ENCODE peak calls at places on chromosomes 7 and 10, in eight cellular contexts. C, A, D, L, Y, U, B and F are unnamed samples.

GRCh38 chr10:77267703-77268630 is 369.6 kb downstream of the KCNMA1 start:
- DNase-seq in U (no peak), A (no peak), C (no peak), L (no peak), Y (no peak), D (no peak), B (no peak), F (no peak)

GRCh38 chr7:16402084-16402483 is 19.3 kb downstream of the CRPPA start:
- DNase-seq in Y (no peak), D (no peak), B (no peak), L (no peak), A (no peak), U (peak), C (no peak), F (no peak)

GRCh38 chr7:149713731-149714068 is 59.7 kb downstream of the ZNF467 start:
- DNase-seq in C (no peak), L (peak), B (no peak), Y (no peak), U (no peak), A (no peak), D (no peak), F (no peak)

GRCh38 chr7:128362670-128363069 is 1.2 kb upstream of the PRRT4 start:
- DNase-seq in D (no peak), C (no peak), L (no peak), A (no peak), U (no peak), Y (no peak), B (no peak), F (no peak)

GRCh38 chr7:116776610-116777289 is 85.6 kb upstream of the CAPZA2 start:
- DNase-seq in Y (no peak), D (no peak), U (peak), B (no peak), L (no peak), C (peak), A (no peak), F (peak)

GRCh38 chr10:86300399-86300925 is 66.1 kb downstream of the GRID1 start:
- DNase-seq in B (no peak), U (no peak), L (no peak), Y (no peak), D (peak), C (no peak), A (no peak), F (no peak)

GRCh38 chr7:6392712-6393666 is 54.8 kb downstream of the DAGLB start:
- DNase-seq in A (peak), D (peak), C (peak), B (no peak), Y (peak), U (peak), L (no peak), F (no peak)

GRCh38 chr7:19989906-19990305 is 216.5 kb upstream of the TMEM196 start:
- DNase-seq in Y (no peak), D (no peak), U (no peak), C (no peak), B (no peak), L (no peak), A (no peak), F (no peak)

GRCh38 chr7:67608806-67609205 is 612.2 kb downstream of the TYW1 start:
- DNase-seq in L (no peak), Y (no peak), A (no peak), C (no peak), U (no peak), B (no peak), D (no peak), F (no peak)

GRCh38 chr7:84149573-84149972 is 45.0 kb downstream of the SEMA3A start:
- DNase-seq in C (no peak), D (no peak), A (no peak), B (no peak), Y (no peak), U (peak), L (no peak), F (no peak)

GRCh38 chr7:153886121-153886505 is 166.1 kb upstream of the DPP6 start:
- DNase-seq in D (no peak), C (no peak), A (no peak), B (no peak), L (no peak), U (no peak), Y (no peak), F (no peak)

GRCh38 chr10:80583681-80584080 is 46.0 kb downstream of the SH2D4B start:
- DNase-seq in D (no peak), L (no peak), C (no peak), Y (no peak), A (no peak), U (no peak), B (no peak), F (no peak)

GRCh38 chr10:88617772-88618300 is 31.3 kb downstream of the LIPJ start:
- DNase-seq in U (no peak), B (peak), C (no peak), L (no peak), D (no peak), A (no peak), Y (no peak), F (no peak)

GRCh38 chr7:31058122-31058521 is 6.0 kb downstream of the ADCYAP1R1 start:
- DNase-seq in C (no peak), D (no peak), U (no peak), A (no peak), B (no peak), L (no peak), Y (no peak), F (no peak)

GRCh38 chr7:127897704-127898454 is 133.4 kb downstream of the LRRC4 start:
- DNase-seq in Y (no peak), U (no peak), B (no peak), C (no peak), A (no peak), L (no peak), D (no peak), F (no peak)

GRCh38 chr10:70634011-70634410 is 31.5 kb upstream of the PRF1 start:
- DNase-seq in D (no peak), Y (no peak), C (no peak), L (no peak), B (no peak), U (no peak), A (no peak), F (no peak)

GRCh38 chr10:108469940-108470339 is 1305.4 kb upstream of the SORCS1 start:
- DNase-seq in A (no peak), D (no peak), U (no peak), L (no peak), Y (no peak), B (no peak), C (no peak), F (no peak)

GRCh38 chr10:15140640-15141039 is 27.9 kb downstream of the NMT2 start:
- DNase-seq in C (no peak), B (no peak), L (no peak), D (no peak), Y (no peak), A (no peak), U (no peak), F (no peak)

GRCh38 chr7:128167791-128168666 is 73.0 kb upstream of the LEP start:
- DNase-seq in A (no peak), C (no peak), B (no peak), Y (no peak), D (no peak), L (peak), U (no peak), F (no peak)

GRCh38 chr10:28761084-28761875 is 84.0 kb downstream of the BAMBI start:
- DNase-seq in A (no peak), C (no peak), B (no peak), Y (no peak), L (no peak), U (no peak), D (no peak), F (no peak)

GRCh38 chr7:142556745-142557144 is 192.5 kb upstream of the PRSS1 start:
- DNase-seq in C (peak), U (peak), B (no peak), A (no peak), Y (peak), D (no peak), L (no peak), F (peak)

GRCh38 chr7:143042821-143043271 is 9.3 kb upstream of the OR6V1 start:
- DNase-seq in B (no peak), A (no peak), C (no peak), U (no peak), Y (no peak), D (no peak), L (no peak), F (no peak)

GRCh38 chr10:132166216-132166950 is 20.4 kb upstream of the DPYSL4 start:
- DNase-seq in A (no peak), D (no peak), B (no peak), L (peak), Y (no peak), C (no peak), U (no peak), F (no peak)

GRCh38 chr7:82897500-82897899 is 265.2 kb downstream of the PCLO start:
- DNase-seq in D (no peak), U (no peak), B (no peak), L (no peak), Y (no peak), A (no peak), C (no peak), F (no peak)

GRCh38 chr10:29039659-29040309 is 249.1 kb upstream of the LYZL1 start:
- DNase-seq in U (peak), C (no peak), D (no peak), Y (no peak), B (no peak), A (no peak), L (no peak), F (peak)

GRCh38 chr10:44888861-44889260 is 22.3 kb upstream of the TMEM72 start:
- DNase-seq in L (no peak), C (no peak), B (no peak), A (no peak), U (no peak), Y (peak), D (no peak), F (no peak)

GRCh38 chr10:63237396-63237795 is 104.3 kb downstream of the NRBF2 start:
- DNase-seq in A (no peak), U (no peak), L (no peak), D (no peak), Y (no peak), C (no peak), B (no peak), F (no peak)

DNA sequence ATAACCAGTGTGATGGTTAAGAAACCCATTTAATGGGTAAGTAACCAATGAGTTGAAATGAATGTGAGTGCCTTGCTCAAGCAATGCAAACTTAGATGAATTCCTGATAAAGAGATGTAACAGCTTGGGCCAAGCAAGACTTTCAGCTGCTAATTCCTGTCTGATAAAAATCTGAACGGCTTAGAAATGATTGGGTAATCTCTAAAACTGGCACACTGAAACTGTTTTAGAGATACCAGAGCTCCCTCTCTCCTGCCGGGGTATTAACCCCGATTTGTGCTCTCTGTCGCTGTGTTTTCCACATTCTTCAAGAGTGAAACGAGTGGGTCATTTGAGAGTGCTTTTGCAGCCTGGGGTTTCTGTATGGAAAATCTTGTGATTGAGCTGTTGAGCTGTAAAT is 534.9 kb upstream of the GALNT17 start:
- DNase-seq in L (no peak), C (no peak), B (no peak), U (no peak), Y (no peak), D (no peak), A (no peak), F (no peak)
- H3K4me3 ChIP-seq in L (no peak), C (no peak), B (no peak), U (no peak), Y (no peak), D (no peak), A (no peak), F (no peak)

GRCh38 chr10:30587522-30588031 is 42.0 kb downstream of the LYZL2 start:
- DNase-seq in U (no peak), B (no peak), L (no peak), A (peak), C (no peak), Y (peak), D (peak), F (no peak)
- TF ChIP-seq CTCF in U (no peak), B (no peak), L (no peak), A (no peak), C (no peak), Y (no peak), D (no peak), F (no peak)

GRCh38 chr10:105585215-105585614 is 944.1 kb downstream of the SORCS3 start:
- DNase-seq in D (no peak), Y (no peak), U (no peak), A (no peak), B (no peak), C (no peak), L (no peak), F (no peak)
- H3K4me3 ChIP-seq in D (no peak), Y (no peak), U (no peak), A (no peak), B (no peak), C (no peak), L (no peak), F (no peak)

DNA sequence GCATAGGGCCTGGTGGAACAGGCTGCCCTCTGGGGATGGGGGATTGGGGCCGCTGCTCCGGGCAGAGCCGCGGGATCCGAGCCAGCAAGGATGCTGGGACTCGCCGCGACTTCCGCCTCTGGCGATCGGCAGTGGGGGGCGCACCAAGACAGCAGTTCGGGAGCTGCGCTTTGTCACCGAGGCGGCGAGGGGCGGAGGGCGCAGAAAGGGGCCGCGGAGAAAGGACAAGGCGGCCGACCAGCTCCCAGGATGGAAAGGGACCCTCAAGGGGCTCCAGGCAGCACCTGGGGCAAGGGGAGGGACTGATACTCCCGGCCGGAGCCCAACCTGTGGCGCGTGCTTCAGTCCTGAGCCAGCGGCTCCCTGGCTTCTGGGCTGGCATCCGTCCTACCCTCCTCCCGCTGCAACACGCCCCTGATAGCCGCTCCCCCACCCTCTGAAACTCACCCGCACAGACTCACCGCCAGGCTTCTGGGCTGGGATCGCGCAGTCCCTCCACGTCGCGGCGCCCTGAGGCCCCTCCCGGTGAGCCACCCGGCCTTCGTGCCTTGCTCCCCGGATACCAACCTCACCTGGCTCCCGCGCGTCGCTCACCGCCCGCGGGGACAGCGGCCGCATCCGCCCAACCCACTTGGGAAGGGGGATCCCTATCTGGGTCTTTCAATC is 7.1 kb upstream of the EVX1 start:
- DNase-seq in L (peak), B (peak), Y (peak), D (peak), C (no peak), A (peak), U (peak), F (no peak)
- TF ChIP-seq CTCF in L (no peak), B (peak), Y (peak), D (peak), C (peak), A (peak), U (peak), F (peak)

DNA sequence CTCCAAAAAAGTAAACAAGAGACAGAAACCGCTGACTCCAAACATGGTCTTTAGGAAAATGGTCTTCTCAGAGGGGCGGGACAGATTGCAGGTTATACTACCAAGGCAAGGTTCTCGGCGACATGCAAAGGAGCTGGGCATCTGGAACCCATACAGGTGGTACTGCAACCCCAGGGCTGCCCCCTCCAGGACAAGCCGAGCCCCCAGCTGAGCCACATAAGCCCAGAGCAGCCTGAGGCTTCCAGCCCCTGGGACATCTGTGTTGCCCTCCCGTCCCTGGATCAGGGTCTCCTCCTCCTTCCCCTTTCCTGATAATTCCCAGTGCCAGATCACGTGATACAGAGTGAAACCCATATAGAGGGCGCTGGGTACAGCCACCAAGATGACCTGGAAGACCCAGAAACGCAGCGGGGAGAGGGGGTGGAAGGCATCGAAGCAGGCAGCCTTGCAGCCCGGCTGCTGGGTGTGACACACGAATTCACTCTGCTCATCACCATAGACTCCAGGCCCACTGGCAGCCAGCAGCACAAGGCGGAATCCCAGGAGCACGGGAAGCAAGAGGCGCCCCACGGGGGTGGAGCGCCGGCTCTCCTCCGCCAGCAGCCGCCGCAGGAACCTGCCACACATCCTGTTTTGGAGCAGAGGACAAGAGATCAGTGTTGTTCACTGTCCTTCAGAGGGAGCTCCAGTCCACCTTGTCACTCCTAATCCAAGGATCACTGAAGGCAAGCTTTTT is at the start of gene GJC3:
- DNase-seq in A (peak), U (peak), C (peak), L (peak), B (peak), Y (peak), D (peak), F (no peak)
- H3K4me3 ChIP-seq in A (peak), U (peak), C (peak), L (peak), B (peak), Y (no peak), D (peak), F (peak)